ENCODE peak calls at places on chromosomes 11 and 22, in ten cellular contexts. D, E, T, L, Y, J, U, P, G and B are unnamed samples.
A peak's percentile ranks its signal among the peaks of the same experiment; 100 is the strongest.

GRCh38 chr11:47143322-47143721 is 33.4 kb downstream of the ARFGAP2 start:
- DNase-seq in E (no peak), L (no peak), T (no peak), D (no peak), U (no peak), P (no peak), Y (no peak), G (no peak), J (peak; percentile 43), B (no peak)

GRCh38 chr22:11616811-11617210 is 3911.2 kb upstream of the OR11H1 start:
- DNase-seq in G (no peak), P (no peak), U (no peak), L (no peak), T (no peak), Y (no peak), J (no peak), D (no peak), E (no peak), B (peak; percentile 49)

GRCh38 chr11:56716379-56716854 is 17.5 kb downstream of the OR9G1 start:
- DNase-seq in L (no peak), D (no peak), J (no peak), E (peak; percentile 33), G (no peak), Y (no peak), U (no peak), P (no peak), T (no peak), B (no peak)

GRCh38 chr11:43358308-43358669 is 431 bp upstream of the TTC17 start:
- DNase-seq in E (no peak), J (no peak), L (no peak), Y (no peak), G (no peak), U (no peak), D (no peak), P (no peak), T (no peak), B (no peak)

GRCh38 chr22:28019360-28019759 is 100.3 kb upstream of the PITPNB start:
- DNase-seq in L (no peak), T (no peak), U (no peak), E (no peak), G (no peak), P (no peak), Y (no peak), D (no peak), J (no peak), B (peak; percentile 65)

GRCh38 chr11:126494831-126495230 is 139.3 kb downstream of the ST3GAL4 start:
- DNase-seq in E (no peak), D (no peak), T (no peak), L (no peak), G (no peak), P (no peak), U (no peak), J (no peak), Y (no peak), B (peak; percentile 60)

GRCh38 chr22:37953062-37953436 is 352 bp downstream of the C22orf23 start:
- DNase-seq in Y (no peak), G (no peak), P (no peak), T (no peak), L (no peak), J (no peak), U (no peak), E (no peak), D (no peak), B (no peak)

GRCh38 chr11:47234669-47235075 is 13.9 kb downstream of the ACP2 start:
- DNase-seq in P (no peak), U (no peak), E (peak; percentile 52), D (no peak), G (no peak), Y (no peak), J (no peak), L (no peak), T (no peak), B (no peak)

GRCh38 chr22:46289244-46289891 is 7.3 kb upstream of the GTSE1 start:
- DNase-seq in Y (no peak), U (no peak), D (no peak), P (no peak), E (no peak), G (peak; percentile 46), L (no peak), T (no peak), J (no peak), B (peak; percentile 84)

GRCh38 chr11:69104856-69105395 is 50.8 kb upstream of the SMIM38 start:
- DNase-seq in E (no peak), P (no peak), L (no peak), G (peak; percentile 28), J (no peak), D (no peak), U (no peak), Y (no peak), T (no peak), B (no peak)

GRCh38 chr11:23948831-23949230 is 548.0 kb upstream of the LUZP2 start:
- DNase-seq in J (no peak), P (no peak), Y (no peak), G (no peak), E (no peak), U (no peak), L (no peak), D (no peak), T (no peak), B (no peak)

GRCh38 chr11:13110929-13111812 is 102.1 kb downstream of the RASSF10 start:
- DNase-seq in Y (no peak), G (no peak), U (no peak), E (no peak), J (no peak), D (no peak), T (no peak), L (no peak), P (no peak), B (no peak)

GRCh38 chr11:93662177-93662575 is 694 bp downstream of the CEP295 start:
- DNase-seq in L (no peak), Y (no peak), T (no peak), D (no peak), E (no peak), G (no peak), J (no peak), U (no peak), P (no peak), B (no peak)

GRCh38 chr11:14300661-14301304 is 58.2 kb downstream of the RRAS2 start:
- DNase-seq in J (peak; percentile 69), U (peak; percentile 38), T (peak; percentile 51), G (no peak), D (no peak), E (peak; percentile 32), L (peak; percentile 69), Y (no peak), P (peak; percentile 46), B (no peak)

GRCh38 chr22:49291169-49291568 is 536.5 kb downstream of the BRD1 start:
- DNase-seq in E (no peak), G (no peak), T (no peak), P (no peak), L (no peak), U (no peak), Y (peak; percentile 76), J (no peak), D (no peak), B (peak; percentile 54)

GRCh38 chr22:48846200-48846599 is 981.5 kb downstream of the BRD1 start:
- DNase-seq in J (no peak), T (no peak), U (no peak), Y (no peak), L (no peak), D (no peak), P (no peak), E (no peak), G (no peak), B (no peak)

GRCh38 chr11:69381681-69382130 is 87.8 kb downstream of the MYEOV start:
- DNase-seq in P (peak; percentile 18), E (peak; percentile 19), D (no peak), J (no peak), U (no peak), T (no peak), G (peak; percentile 31), L (no peak), Y (no peak), B (peak; percentile 72)

GRCh38 chr11:61162092-61162935 is 1.1 kb upstream of the VPS37C start:
- DNase-seq in E (no peak), G (no peak), J (no peak), P (no peak), D (no peak), T (no peak), Y (no peak), U (peak; percentile 25), L (no peak), B (no peak)

GRCh38 chr11:2512431-2513407 is 67.9 kb downstream of the KCNQ1 start:
- DNase-seq in Y (peak; percentile 79), U (no peak), P (no peak), T (no peak), J (no peak), E (no peak), L (peak; percentile 7), G (peak; percentile 40), D (no peak), B (peak; percentile 69)